ENCODE peak calls at places on chromosomes 4 and X, in six cellular contexts. D is mammary epithelial cell, P is Peyer's patch, I is colonic mucosa, R is hepatocyte, Z is lung. T is an unnamed sample. For H3K27me3 and H3K9me3, the result is how much of the 10 kb centered on the place peaks cover.

GRCh38 chr4:183422962-183423653 is 21.3 kb upstream of the CDKN2AIP start:
- DNase-seq in P (no peak), Z (no peak), R (no peak), I (no peak), D (peak), T (no peak)

GRCh38 chr4:108201774-108202173 is 33.0 kb upstream of the LEF1 start:
- DNase-seq in Z (no peak), I (no peak), D (no peak), R (no peak), P (no peak), T (no peak)

GRCh38 chr4:6107114-6107791 is 89.0 kb upstream of the C4orf50 start:
- DNase-seq in I (no peak), P (no peak), R (no peak), Z (no peak), D (no peak), T (no peak)

GRCh38 chr4:74097631-74098550 is 1.1 kb downstream of the CXCL2 start:
- DNase-seq in D (peak), P (no peak), R (peak), Z (no peak), I (peak), T (no peak)

GRCh38 chr4:16067515-16067914 is 16.3 kb downstream of the PROM1 start:
- DNase-seq in I (no peak), D (peak), R (no peak), P (no peak), Z (no peak), T (no peak)

GRCh38 chr4:110624904-110625494 is 2.1 kb upstream of the PITX2 start:
- DNase-seq in P (no peak), Z (no peak), R (no peak), I (no peak), D (no peak), T (no peak)

GRCh38 chr4:79164961-79165610 is 160.8 kb downstream of the NAA11 start:
- DNase-seq in R (no peak), Z (no peak), D (no peak), I (no peak), P (no peak), T (no peak)

GRCh38 chrX:41381685-41382084 is 47.7 kb downstream of the DDX3X start:
- DNase-seq in D (peak), R (peak), P (no peak), Z (no peak), I (peak), T (peak)

GRCh38 chr4:109826719-109827118 is 1.1 kb upstream of the RRH start:
- DNase-seq in I (no peak), D (no peak), R (peak), P (no peak), Z (no peak), T (no peak)

GRCh38 chrX:106912864-106913263 is 7.3 kb upstream of the CLDN2 start:
- DNase-seq in I (no peak), D (peak), P (no peak), Z (no peak), R (no peak), T (no peak)

GRCh38 chr4:146637853-146638800 is 566 bp upstream of the POU4F2 start:
- DNase-seq in I (no peak), R (no peak), P (no peak), Z (no peak), D (no peak), T (no peak)
- H3K4me3 ChIP-seq in I (no peak), R (no peak), P (no peak), Z (no peak), D (no peak), T (no peak)

GRCh38 chr4:36568575-36568974 is 287.2 kb downstream of the DTHD1 start:
- DNase-seq in R (no peak), I (no peak), Z (no peak), D (peak), P (no peak), T (no peak)
- H3K27me3 ChIP-seq in R (under half), I (under half), Z (under half), D (under half), P (under half), T (under half)

DNA sequence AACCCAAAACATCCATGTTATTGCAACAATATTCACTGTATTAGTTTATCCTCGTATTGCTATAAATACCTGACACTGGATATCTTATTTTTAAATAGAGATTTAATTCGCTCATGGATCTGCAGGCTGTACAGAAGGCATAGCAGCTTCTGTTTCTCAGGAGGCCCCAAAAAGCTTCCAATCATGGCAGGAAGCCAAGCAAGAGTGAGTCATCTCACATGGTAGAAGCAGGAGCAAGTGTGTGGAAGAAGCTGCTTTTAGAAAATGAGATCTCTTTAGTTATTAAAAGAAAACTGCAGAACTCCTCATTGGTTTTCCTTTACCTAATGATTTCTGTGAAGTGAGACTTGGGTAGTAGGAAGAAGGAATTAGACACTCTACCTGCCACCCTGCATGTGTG is 16.4 kb downstream of the ZNF732 start:
- DNase-seq in P (no peak), D (peak), I (no peak), Z (no peak), R (no peak), T (no peak)
- H3K9me3 ChIP-seq in P (under half), D (under half), I (under half), Z (under half), R (under half), T (under half)

DNA sequence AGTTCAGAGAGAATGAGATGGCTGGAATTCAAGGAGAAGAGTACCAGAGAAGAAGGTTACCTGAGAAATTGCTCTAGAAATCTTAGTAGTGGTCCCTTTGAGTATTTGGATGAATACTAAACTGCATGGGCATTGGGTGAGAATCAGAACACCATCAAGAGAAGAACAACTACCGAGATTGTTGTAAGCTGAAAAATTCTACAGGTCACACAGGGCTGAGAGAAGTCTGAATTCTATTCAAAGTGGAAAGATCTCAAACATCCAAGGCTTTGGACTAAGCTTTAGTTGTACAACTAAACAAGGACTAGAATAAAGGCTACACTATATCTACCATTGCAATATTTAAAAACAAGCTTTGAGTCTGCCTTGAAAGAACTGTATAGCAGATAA is 40.8 kb downstream of the LRBA start:
- DNase-seq in R (no peak), I (no peak), Z (no peak), D (no peak), P (no peak), T (no peak)
- H3K4me3 ChIP-seq in R (no peak), I (no peak), Z (no peak), D (no peak), P (no peak), T (no peak)